ENCODE peak calls at places on chromosomes 7 and 10, in six cellular contexts. W, N, T, E, S and V are unnamed samples.
A peak's percentile ranks its signal among the peaks of the same experiment; 100 is the strongest.

GRCh38 chr7:89246196-89246595 is 450.7 kb upstream of the TEX47 start:
- DNase-seq in W (no peak), S (no peak), E (no peak), N (no peak), T (no peak), V (no peak)

GRCh38 chr10:66828957-66829356 is 96.9 kb upstream of the LRRTM3 start:
- DNase-seq in E (no peak), N (peak; percentile 40), W (no peak), T (no peak), S (peak; percentile 53), V (no peak)

GRCh38 chr7:47461161-47461560 is 120.8 kb downstream of the TNS3 start:
- DNase-seq in S (no peak), N (peak; percentile 52), E (no peak), T (no peak), W (peak; percentile 85), V (peak; percentile 83)

GRCh38 chr10:70479161-70479531 is 579 bp downstream of the PALD1 start:
- DNase-seq in E (no peak), W (no peak), T (no peak), N (no peak), S (no peak), V (no peak)

GRCh38 chr7:143244321-143244720 is 18.9 kb upstream of the GSTK1 start:
- DNase-seq in N (no peak), T (no peak), E (no peak), W (no peak), S (no peak), V (no peak)

GRCh38 chr7:131956864-131957263 is 400.4 kb upstream of the PODXL start:
- DNase-seq in T (no peak), W (no peak), E (no peak), S (no peak), N (no peak), V (no peak)

GRCh38 chr10:59622320-59622901 is 87.2 kb downstream of the SLC16A9 start:
- DNase-seq in T (peak; percentile 19), W (no peak), N (peak; percentile 76), S (peak; percentile 34), E (peak; percentile 11), V (no peak)

GRCh38 chr7:27164381-27165088 is 802 bp downstream of the HOXA9 start:
- DNase-seq in T (no peak), N (no peak), W (no peak), S (peak; percentile 40), E (no peak), V (peak; percentile 14)

GRCh38 chr10:97682042-97682441 is 5.0 kb downstream of the AVPI1 start:
- DNase-seq in N (no peak), E (no peak), W (no peak), T (no peak), S (no peak), V (no peak)

GRCh38 chr10:101784558-101784957 is 1.3 kb upstream of the NPM3 start:
- DNase-seq in W (no peak), S (no peak), T (no peak), N (no peak), E (no peak), V (no peak)

GRCh38 chr10:51699145-51699474 is 285 bp downstream of the CSTF2T start:
- DNase-seq in T (no peak), E (no peak), N (no peak), W (peak; percentile 43), S (no peak), V (no peak)

GRCh38 chr10:1454964-1455363 is 282.4 kb downstream of the ADARB2 start:
- DNase-seq in E (no peak), T (no peak), N (no peak), W (no peak), S (no peak), V (no peak)

GRCh38 chr10:13788701-13789447 is 202.1 kb downstream of the PRPF18 start:
- DNase-seq in N (peak; percentile 80), W (peak; percentile 81), E (no peak), T (no peak), S (no peak), V (peak; percentile 71)

GRCh38 chr10:74586088-74586585 is 240.3 kb upstream of the KAT6B start:
- DNase-seq in S (peak; percentile 23), E (no peak), W (no peak), T (peak; percentile 45), N (peak; percentile 31), V (no peak)

GRCh38 chr7:80609732-80610131 is 28.7 kb upstream of the CD36 start:
- DNase-seq in W (peak; percentile 48), N (no peak), E (no peak), T (no peak), S (no peak), V (no peak)

GRCh38 chr7:133429371-133429770 is 176.5 kb downstream of the EXOC4 start:
- DNase-seq in E (no peak), S (no peak), T (no peak), W (no peak), N (no peak), V (no peak)

GRCh38 chr10:44908071-44908709 is 2.9 kb upstream of the TMEM72 start:
- DNase-seq in W (no peak), N (peak; percentile 61), S (no peak), E (peak; percentile 34), T (no peak), V (no peak)

GRCh38 chr7:76318488-76319353 is 16.2 kb downstream of the HSPB1 start:
- DNase-seq in N (peak; percentile 97), W (peak; percentile 86), T (peak; percentile 79), S (peak; percentile 84), E (peak; percentile 76), V (peak; percentile 72)

GRCh38 chr10:48255722-48256121 is 18.8 kb downstream of the FRMPD2 start:
- DNase-seq in S (no peak), E (no peak), W (no peak), N (no peak), T (no peak), V (no peak)

GRCh38 chr10:20535846-20536245 is 361.3 kb downstream of the NEBL start:
- DNase-seq in T (no peak), E (no peak), W (no peak), S (no peak), N (no peak), V (no peak)

GRCh38 chr10:14820010-14820774 is 17.6 kb downstream of the CDNF start:
- DNase-seq in N (peak; percentile 94), E (peak; percentile 83), W (no peak), T (no peak), S (peak; percentile 62), V (no peak)

GRCh38 chr10:131934769-131935168 is 34.0 kb downstream of the PPP2R2D start:
- DNase-seq in W (no peak), N (no peak), T (no peak), E (no peak), S (no peak), V (no peak)

GRCh38 chr10:93666030-93666429 is 36.4 kb downstream of the FRA10AC1 start:
- DNase-seq in T (no peak), S (no peak), W (no peak), E (no peak), N (no peak), V (no peak)

GRCh38 chr7:44391746-44392617 is 66.6 kb upstream of the CAMK2B start:
- DNase-seq in E (no peak), S (no peak), T (no peak), W (no peak), N (no peak), V (no peak)

GRCh38 chr7:106069471-106070200 is 42.5 kb downstream of the SYPL1 start:
- DNase-seq in T (peak; percentile 55), S (no peak), E (no peak), N (no peak), W (no peak), V (peak; percentile 34)

GRCh38 chr7:139619367-139619657 is 95.8 kb downstream of the CLEC2L start:
- DNase-seq in W (no peak), N (peak; percentile 83), T (no peak), S (no peak), E (peak; percentile 30), V (no peak)

GRCh38 chr7:115306541-115306940 is 384.6 kb downstream of the MDFIC start:
- DNase-seq in E (no peak), W (no peak), T (no peak), N (no peak), S (no peak), V (no peak)

GRCh38 chr10:76433161-76434005 is 1002.0 kb downstream of the LRMDA start:
- DNase-seq in S (peak; percentile 54), T (no peak), W (peak; percentile 76), E (no peak), N (peak; percentile 46), V (peak; percentile 72)